ENCODE peak calls at places on chromosomes 5 and 9, in ten cellular contexts. M is PC-3, I is epithelial cell of esophagus, P is tibial nerve, E is GM12865, T is breast epithelium, A is gastrocnemius medialis, N is mammary epithelial cell, K is hepatocyte, B is heart left ventricle. Z is an unnamed sample.

GRCh38 chr5:145568581-145568980 is 266.6 kb downstream of the PRELID2 start:
- DNase-seq in M (peak; percentile 25), I (peak; percentile 56), P (no peak), E (no peak), T (no peak), A (no peak), N (peak; percentile 46), K (no peak), B (no peak), Z (no peak)

GRCh38 chr5:55070969-55071368 is 31.5 kb upstream of the GZMA start:
- DNase-seq in M (no peak), I (no peak), P (no peak), E (no peak), T (no peak), A (no peak), N (no peak), K (no peak), B (no peak), Z (no peak)

GRCh38 chr5:1010641-1011046 is 2.0 kb downstream of the NKD2 start:
- DNase-seq in M (no peak), I (no peak), P (no peak), E (no peak), T (peak; percentile 28), A (peak; percentile 9), N (no peak), K (no peak), B (peak; percentile 16), Z (no peak)

GRCh38 chr9:116437411-116438370 is 249.4 kb upstream of the TRIM32 start:
- DNase-seq in M (no peak), I (no peak), P (no peak), E (no peak), T (no peak), A (no peak), N (no peak), K (peak; percentile 22), B (no peak), Z (no peak)

GRCh38 chr5:124370601-124371000 is 375.8 kb downstream of the ZNF608 start:
- DNase-seq in M (no peak), I (no peak), P (no peak), E (no peak), T (no peak), A (no peak), N (no peak), K (no peak), B (no peak), Z (no peak)

GRCh38 chr9:133973791-133974630 is 18.1 kb downstream of the VAV2 start:
- DNase-seq in M (no peak), I (no peak), P (no peak), E (no peak), T (no peak), A (no peak), N (no peak), K (peak; percentile 84), B (no peak), Z (no peak)

GRCh38 chr9:89647366-89648128 is 42.7 kb downstream of the GADD45G start:
- DNase-seq in M (no peak), I (no peak), P (no peak), E (no peak), T (no peak), A (no peak), N (no peak), K (no peak), B (no peak), Z (no peak)

GRCh38 chr5:67493676-67494075 is 297.1 kb upstream of the CD180 start:
- DNase-seq in M (peak; percentile 43), I (peak; percentile 46), P (no peak), E (peak; percentile 11), T (no peak), A (peak; percentile 79), N (peak; percentile 31), K (peak; percentile 33), B (peak; percentile 40), Z (no peak)

GRCh38 chr5:74641778-74642542 is 1.4 kb upstream of the ENC1 start:
- DNase-seq in M (peak; percentile 80), I (peak; percentile 87), P (peak; percentile 59), E (peak; percentile 64), T (no peak), A (peak; percentile 16), N (peak; percentile 76), K (peak; percentile 80), B (peak; percentile 56), Z (no peak)
- TF ChIP-seq CTCF in M (peak; percentile 80), I (peak; percentile 77), P (peak; percentile 48), E (peak; percentile 33), T (peak; percentile 54), A (peak; percentile 35), N (peak; percentile 72), K (peak; percentile 78), B (peak; percentile 44), Z (peak; percentile 61)

DNA sequence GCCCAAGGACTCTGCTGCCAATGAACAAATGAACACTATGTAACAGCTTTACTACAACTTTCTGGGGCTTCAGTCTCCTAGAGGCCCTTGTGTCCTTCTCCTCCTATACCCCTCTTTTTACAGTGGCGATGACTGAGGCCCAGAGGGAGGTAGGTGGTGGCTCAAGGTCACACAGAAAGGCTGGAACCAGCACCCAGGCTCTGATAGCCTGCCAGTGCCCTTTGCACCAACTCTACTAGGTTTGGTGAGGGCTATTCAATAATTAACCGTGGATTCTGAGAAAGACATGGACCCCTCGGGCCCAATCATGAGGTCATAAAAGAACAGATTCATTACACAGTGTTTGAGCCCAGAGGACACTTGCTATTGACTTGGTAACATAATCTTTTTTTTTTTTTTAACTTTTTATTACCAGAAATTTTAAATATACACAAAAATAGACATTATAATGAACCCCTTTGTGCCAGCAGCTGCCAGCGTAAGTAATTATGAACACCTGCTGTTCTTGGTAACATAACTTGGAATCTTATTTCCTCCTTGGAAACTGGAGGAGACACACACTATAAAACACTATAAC is 6.1 kb upstream of the ALDH1B1 start:
- DNase-seq in M (no peak), I (no peak), P (no peak), E (no peak), T (no peak), A (no peak), N (no peak), K (peak; percentile 38), B (no peak), Z (no peak)
- H3K4me3 ChIP-seq in M (no peak overlapping the region), I (no peak overlapping the region), P (no peak overlapping the region), E (no peak overlapping the region), T (no peak overlapping the region), A (no peak overlapping the region), N (no peak overlapping the region), K (no peak overlapping the region), B (no peak overlapping the region), Z (no peak overlapping the region)

DNA sequence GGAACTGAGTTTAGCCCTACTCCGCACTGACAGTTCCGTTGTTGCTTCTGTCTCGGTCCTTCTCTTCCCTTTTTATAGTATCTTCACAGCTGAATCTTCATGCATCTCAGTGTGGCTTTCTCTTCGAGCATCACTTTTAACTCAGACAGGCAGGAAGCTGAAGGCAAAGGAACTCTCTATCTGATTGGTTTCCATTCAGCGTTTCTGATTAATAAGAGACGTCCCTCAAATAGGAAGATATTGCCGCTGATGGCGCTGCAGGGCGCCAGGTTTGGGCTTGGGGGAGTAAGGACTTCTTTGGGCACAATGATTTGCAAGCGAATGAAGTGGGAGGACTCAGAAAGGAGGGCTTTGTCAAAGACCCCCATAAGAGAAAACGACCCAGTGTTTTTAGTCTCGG is at the start of gene CDH9:
- DNase-seq in M (no peak), I (peak; percentile 18), P (no peak), E (no peak), T (no peak), A (no peak), N (no peak), K (no peak), B (no peak), Z (no peak)
- TF ChIP-seq CTCF in M (no peak), I (no peak), P (no peak), E (no peak), T (no peak), A (no peak), N (no peak), K (no peak), B (no peak), Z (peak; percentile 21)

DNA sequence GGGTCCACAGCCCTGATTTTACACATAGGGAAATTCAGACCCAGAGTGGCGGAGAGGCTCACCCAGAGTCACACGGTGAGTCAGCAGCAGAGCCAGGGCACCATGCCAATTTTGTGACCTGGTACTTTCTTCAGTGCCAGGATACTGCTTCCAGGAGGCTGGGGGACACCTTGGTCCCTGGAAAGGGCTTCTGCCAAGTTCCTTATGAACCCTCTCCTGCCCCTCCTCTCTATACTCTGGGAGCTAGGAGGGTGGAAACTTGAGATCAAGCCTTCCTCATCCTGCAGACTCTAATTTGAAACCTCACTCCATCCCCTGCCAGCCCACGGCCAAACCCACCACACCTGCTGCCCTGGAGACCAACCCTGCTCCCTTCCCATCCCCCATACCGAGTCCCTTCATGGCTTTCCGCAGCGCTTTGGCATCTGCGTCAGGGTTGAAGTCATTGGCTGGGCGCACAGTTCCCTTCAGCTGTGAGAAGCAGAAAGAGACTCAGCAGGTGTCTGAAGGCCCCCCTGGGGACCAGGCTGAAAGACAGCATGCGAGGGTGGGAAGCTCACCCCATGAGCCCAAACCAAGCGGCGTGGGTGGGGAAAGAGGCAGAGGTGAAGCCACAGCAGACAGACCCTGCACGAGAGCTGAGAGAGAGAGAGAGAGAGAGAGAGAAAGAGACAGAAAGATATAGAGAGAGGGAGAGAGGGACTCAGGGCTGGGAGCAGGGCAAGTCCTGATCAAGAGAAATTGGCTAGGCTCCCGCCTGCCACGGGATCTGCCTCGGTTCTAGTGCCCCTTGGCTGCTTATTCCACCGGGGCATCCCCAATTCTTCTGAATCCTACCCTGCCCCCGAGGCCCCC is 33.5 kb downstream of the ANXA6 start:
- DNase-seq in M (peak; percentile 53), I (peak; percentile 32), P (no peak), E (peak; percentile 91), T (peak; percentile 76), A (peak; percentile 95), N (no peak), K (no peak), B (peak; percentile 58), Z (no peak)
- H3K4me3 ChIP-seq in M (no peak overlapping the region), I (no peak overlapping the region), P (no peak overlapping the region), E (no peak overlapping the region), T (no peak overlapping the region), A (peak overlapping the region; percentile 8), N (no peak overlapping the region), K (no peak overlapping the region), B (no peak overlapping the region), Z (no peak overlapping the region)

Z was measured in kidney epithelial cell.